ENCODE peak calls at places on chromosomes 4 and X, in nine cellular contexts. One of them, this sample, is unnamed.

GRCh38 chrX:96407043-96407442 is 277.6 kb upstream of the DIAPH2 start:
- DNase-seq in lung microvascular endothelial cell: peak
- DNase-seq in naive B cell: no peak
- DNase-seq in vagina: no peak
- DNase-seq in immature natural killer cell: no peak
- DNase-seq in CD4-positive, alpha-beta T cell: no peak
- DNase-seq in sciatic nerve: no peak
- DNase-seq in NCI-H510A treated with DMSO at 0.1 percent for 48 hours: no peak
- DNase-seq in SK-N-DZ: no peak
- DNase-seq in this sample: no peak

GRCh38 chr4:25128671-25129070 is 31.6 kb downstream of the SEPSECS start:
- DNase-seq in SK-N-DZ: no peak
- DNase-seq in NCI-H510A treated with DMSO at 0.1 percent for 48 hours: no peak
- DNase-seq in naive B cell: no peak
- DNase-seq in lung microvascular endothelial cell: no peak
- DNase-seq in vagina: no peak
- DNase-seq in CD4-positive, alpha-beta T cell: no peak
- DNase-seq in immature natural killer cell: no peak
- DNase-seq in sciatic nerve: no peak
- DNase-seq in this sample: peak

GRCh38 chrX:70322784-70323183 is 32.9 kb downstream of the KIF4A start:
- DNase-seq in lung microvascular endothelial cell: no peak
- DNase-seq in vagina: no peak
- DNase-seq in NCI-H510A treated with DMSO at 0.1 percent for 48 hours: no peak
- DNase-seq in sciatic nerve: no peak
- DNase-seq in SK-N-DZ: no peak
- DNase-seq in immature natural killer cell: no peak
- DNase-seq in CD4-positive, alpha-beta T cell: no peak
- DNase-seq in naive B cell: no peak
- DNase-seq in this sample: no peak

GRCh38 chr4:151931563-151931962 is 170.8 kb upstream of the GATB start:
- DNase-seq in CD4-positive, alpha-beta T cell: no peak
- DNase-seq in NCI-H510A treated with DMSO at 0.1 percent for 48 hours: no peak
- DNase-seq in immature natural killer cell: no peak
- DNase-seq in vagina: no peak
- DNase-seq in sciatic nerve: no peak
- DNase-seq in naive B cell: no peak
- DNase-seq in SK-N-DZ: no peak
- DNase-seq in lung microvascular endothelial cell: no peak
- DNase-seq in this sample: no peak

GRCh38 chrX:9466115-9466495 is 1.2 kb downstream of the TBL1X start:
- DNase-seq in SK-N-DZ: peak
- DNase-seq in NCI-H510A treated with DMSO at 0.1 percent for 48 hours: no peak
- DNase-seq in lung microvascular endothelial cell: peak
- DNase-seq in naive B cell: no peak
- DNase-seq in vagina: no peak
- DNase-seq in CD4-positive, alpha-beta T cell: no peak
- DNase-seq in immature natural killer cell: no peak
- DNase-seq in sciatic nerve: peak
- DNase-seq in this sample: no peak

GRCh38 chrX:153981771-153982533 is 9.4 kb downstream of the TMEM187 start:
- DNase-seq in lung microvascular endothelial cell: no peak
- DNase-seq in CD4-positive, alpha-beta T cell: peak
- DNase-seq in vagina: no peak
- DNase-seq in NCI-H510A treated with DMSO at 0.1 percent for 48 hours: no peak
- DNase-seq in immature natural killer cell: peak
- DNase-seq in naive B cell: no peak
- DNase-seq in sciatic nerve: peak
- DNase-seq in SK-N-DZ: no peak
- DNase-seq in this sample: peak

GRCh38 chrX:106716463-106716862 is 10.0 kb upstream of the RNF128 start:
- DNase-seq in SK-N-DZ: no peak
- DNase-seq in sciatic nerve: no peak
- DNase-seq in immature natural killer cell: no peak
- DNase-seq in vagina: no peak
- DNase-seq in naive B cell: no peak
- DNase-seq in lung microvascular endothelial cell: no peak
- DNase-seq in NCI-H510A treated with DMSO at 0.1 percent for 48 hours: no peak
- DNase-seq in CD4-positive, alpha-beta T cell: no peak
- DNase-seq in this sample: no peak

GRCh38 chrX:26203556-26203955 is 11.3 kb downstream of the MAGEB6 start:
- DNase-seq in NCI-H510A treated with DMSO at 0.1 percent for 48 hours: no peak
- DNase-seq in CD4-positive, alpha-beta T cell: no peak
- DNase-seq in immature natural killer cell: no peak
- DNase-seq in sciatic nerve: no peak
- DNase-seq in lung microvascular endothelial cell: peak
- DNase-seq in SK-N-DZ: no peak
- DNase-seq in naive B cell: no peak
- DNase-seq in vagina: no peak
- DNase-seq in this sample: no peak

GRCh38 chr4:52983563-52984303 is 121.6 kb downstream of the RASL11B start:
- DNase-seq in naive B cell: peak
- DNase-seq in immature natural killer cell: peak
- DNase-seq in sciatic nerve: no peak
- DNase-seq in CD4-positive, alpha-beta T cell: no peak
- DNase-seq in SK-N-DZ: peak
- DNase-seq in NCI-H510A treated with DMSO at 0.1 percent for 48 hours: peak
- DNase-seq in lung microvascular endothelial cell: peak
- DNase-seq in vagina: no peak
- DNase-seq in this sample: peak

This sample was measured in SK-N-MC.